ENCODE peak calls at places on chromosome 12, in seven cellular contexts. L is A673, Q is right atrium auricular region, G is HCT116, X is cardiac muscle cell, D is ovary, S is astrocyte. O is an unnamed sample. For H3K9me3, the result is how much of the 10 kb centered on the place peaks cover.

GRCh38 chr12:27236498-27236897 is 7.6 kb upstream of the STK38L start:
- DNase-seq in L (no peak), Q (no peak), G (peak), X (no peak), D (no peak), S (no peak), O (no peak)

GRCh38 chr12:66538970-66539369 is 139.9 kb downstream of the GRIP1 start:
- DNase-seq in L (no peak), Q (no peak), G (no peak), X (no peak), D (no peak), S (peak), O (no peak)

GRCh38 chr12:22103418-22103817 is 57.4 kb downstream of the CMAS start:
- DNase-seq in L (no peak), Q (no peak), G (no peak), X (no peak), D (no peak), S (no peak), O (no peak)

GRCh38 chr12:96233941-96234461 is 39.8 kb downstream of the ELK3 start:
- DNase-seq in L (no peak), Q (peak), G (no peak), X (no peak), D (peak), S (peak), O (peak)

GRCh38 chr12:3097836-3098235 is 20.7 kb downstream of the TSPAN9 start:
- DNase-seq in L (no peak), Q (no peak), G (no peak), X (no peak), D (no peak), S (no peak), O (no peak)

GRCh38 chr12:56947633-56948535 is 9.5 kb downstream of the RDH16 start:
- DNase-seq in L (no peak), Q (no peak), G (peak), X (no peak), D (no peak), S (no peak), O (no peak)

GRCh38 chr12:64461634-64462414 is 9.9 kb downstream of the TBK1 start:
- DNase-seq in L (peak), Q (no peak), G (no peak), X (no peak), D (no peak), S (peak), O (no peak)

GRCh38 chr12:8035440-8036010 is 3.0 kb downstream of the FOXJ2 start:
- DNase-seq in L (no peak), Q (no peak), G (no peak), X (no peak), D (no peak), S (peak), O (no peak)

GRCh38 chr12:29681996-29682534 is 101.7 kb downstream of the TMTC1 start:
- DNase-seq in L (no peak), Q (no peak), G (no peak), X (no peak), D (no peak), S (peak), O (no peak)

GRCh38 chr12:46628176-46628575 is 197.6 kb downstream of the SLC38A4 start:
- DNase-seq in L (no peak), Q (no peak), G (no peak), X (no peak), D (no peak), S (no peak), O (no peak)

GRCh38 chr12:131897875-131898274 is 3.5 kb downstream of the ULK1 start:
- DNase-seq in L (no peak), Q (no peak), G (no peak), X (no peak), D (no peak), S (no peak), O (no peak)

GRCh38 chr12:79921786-79922185 is 13.1 kb downstream of the PPP1R12A start:
- DNase-seq in L (no peak), Q (no peak), G (no peak), X (no peak), D (no peak), S (no peak), O (no peak)

DNA sequence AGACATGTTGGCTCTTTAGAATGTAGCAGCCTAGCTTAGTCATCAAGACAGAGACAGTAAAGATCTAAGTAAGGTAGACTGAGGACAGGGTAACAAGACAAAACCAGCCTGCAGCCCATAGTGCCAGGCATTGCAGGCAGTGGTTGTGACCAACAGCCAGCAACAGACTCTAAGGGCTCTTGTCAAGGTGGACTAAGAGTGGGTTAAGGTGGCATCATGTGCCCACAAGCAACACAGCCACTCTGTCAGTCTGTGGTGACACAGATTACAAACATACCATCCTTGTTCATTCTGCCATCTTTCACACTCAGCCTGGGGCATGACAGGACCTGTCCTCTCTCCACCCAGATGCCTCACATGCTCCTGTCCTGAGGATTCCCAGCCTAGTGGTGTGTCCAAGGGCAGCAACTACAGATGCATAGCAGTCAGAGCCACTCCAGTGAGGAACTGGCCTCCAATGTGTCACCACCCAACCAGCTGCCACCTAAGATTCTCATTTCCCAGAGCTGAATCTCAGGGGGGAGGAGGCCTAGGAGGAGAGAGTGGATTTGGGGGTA is 28.3 kb downstream of the VDR start:
- DNase-seq in L (no peak), Q (no peak), G (no peak), X (no peak), D (no peak), S (no peak), O (no peak)
- TF ChIP-seq CTCF in L (no peak), Q (no peak), G (no peak), X (no peak), D (no peak), S (no peak), O (no peak)

DNA sequence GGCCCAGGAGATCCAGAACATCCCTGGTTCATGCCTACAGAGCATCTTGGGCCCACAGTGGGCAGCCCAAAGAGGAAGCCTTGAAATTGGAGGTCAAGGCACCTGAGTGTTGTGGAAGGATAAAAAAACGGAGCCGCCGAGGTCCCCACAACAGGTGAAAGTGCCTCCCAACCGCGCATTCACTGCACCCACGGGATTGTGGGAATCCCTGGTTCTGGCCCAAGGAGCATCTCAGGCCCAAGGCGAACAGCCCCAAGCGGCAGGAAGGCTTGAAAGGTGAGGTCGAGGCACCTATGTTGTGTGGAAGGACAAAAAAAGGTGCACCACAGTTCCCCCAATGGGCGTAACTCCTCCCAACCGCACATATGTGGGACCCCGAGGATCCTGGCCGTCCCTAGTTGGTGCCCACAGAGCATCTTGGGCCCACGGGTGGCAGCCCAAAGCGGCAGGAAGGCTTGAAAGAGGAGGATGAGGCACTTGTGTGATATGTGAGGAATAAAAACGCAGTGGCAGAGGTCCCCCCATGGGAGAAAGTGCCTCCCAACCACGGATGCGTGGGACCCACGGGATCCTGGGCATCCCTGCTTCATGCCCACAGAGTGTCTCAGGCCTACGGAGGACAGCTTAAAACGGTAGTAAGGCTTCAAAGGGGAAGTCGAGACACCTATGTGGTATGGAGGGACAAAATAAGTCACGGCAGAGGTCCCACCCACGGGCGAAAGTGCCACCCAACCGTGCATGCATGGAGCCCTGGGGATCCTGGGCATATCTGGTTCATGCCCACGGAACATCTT is 583.9 kb downstream of the ALG10 start:
- DNase-seq in L (no peak), Q (no peak), G (no peak), X (no peak), D (no peak), S (no peak), O (no peak)
- H3K9me3 ChIP-seq in L (under half), Q (under half), G (under half), X (under half), D (under half), S (under half), O (under half)

GRCh38 chr12:100926669-100927248 is 132.2 kb downstream of the ANO4 start:
- DNase-seq in L (peak), Q (no peak), G (peak), X (peak), D (no peak), S (peak), O (peak)
- TF ChIP-seq CTCF in L (peak), Q (no peak), G (peak), X (peak), D (no peak), S (peak), O (peak)

GRCh38 chr12:41819948-41820347 is 324.7 kb downstream of the GXYLT1 start:
- DNase-seq in L (peak), Q (no peak), G (no peak), X (no peak), D (no peak), S (no peak), O (no peak)
- H3K9me3 ChIP-seq in L (under half), Q (under half), G (under half), X (under half), D (under half), S (under half), O (under half)

GRCh38 chr12:104342147-104342546 is 38.6 kb downstream of the EID3 start:
- DNase-seq in L (no peak), Q (no peak), G (no peak), X (no peak), D (no peak), S (no peak), O (no peak)

GRCh38 chr12:104337030-104337558 is 33.6 kb downstream of the EID3 start:
- DNase-seq in L (no peak), Q (no peak), G (no peak), X (no peak), D (no peak), S (no peak), O (no peak)

GRCh38 chr12:104340917-104341611 is 37.5 kb downstream of the EID3 start:
- DNase-seq in L (no peak), Q (no peak), G (no peak), X (no peak), D (no peak), S (no peak), O (no peak)

GRCh38 chr12:104340177-104340576 is 36.6 kb downstream of the EID3 start:
- DNase-seq in L (no peak), Q (no peak), G (no peak), X (no peak), D (no peak), S (peak), O (no peak)

DNA sequence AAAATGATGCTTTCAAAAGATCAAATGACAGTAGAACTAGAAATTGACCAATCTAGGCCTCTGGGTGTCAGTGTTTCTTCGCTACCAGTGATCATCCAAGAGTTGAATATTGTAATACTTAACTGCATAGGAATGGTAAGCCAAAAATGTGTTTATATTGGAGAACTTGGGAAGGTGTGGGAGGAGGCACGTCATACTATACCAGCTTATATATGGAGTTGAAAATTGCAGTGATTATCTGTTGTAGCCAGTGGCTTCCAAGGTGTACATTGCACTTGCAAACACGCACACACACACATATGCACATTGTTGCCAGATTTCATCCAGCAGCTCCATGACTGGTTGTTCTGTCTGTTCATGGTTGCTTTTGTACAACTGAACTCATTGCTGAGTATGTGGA is 36.1 kb downstream of the EID3 start:
- DNase-seq in L (no peak), Q (no peak), G (no peak), X (no peak), D (no peak), S (peak), O (no peak)
- TF ChIP-seq CTCF in L (peak), Q (no peak), G (no peak), X (no peak), D (no peak), S (peak), O (no peak)

DNA sequence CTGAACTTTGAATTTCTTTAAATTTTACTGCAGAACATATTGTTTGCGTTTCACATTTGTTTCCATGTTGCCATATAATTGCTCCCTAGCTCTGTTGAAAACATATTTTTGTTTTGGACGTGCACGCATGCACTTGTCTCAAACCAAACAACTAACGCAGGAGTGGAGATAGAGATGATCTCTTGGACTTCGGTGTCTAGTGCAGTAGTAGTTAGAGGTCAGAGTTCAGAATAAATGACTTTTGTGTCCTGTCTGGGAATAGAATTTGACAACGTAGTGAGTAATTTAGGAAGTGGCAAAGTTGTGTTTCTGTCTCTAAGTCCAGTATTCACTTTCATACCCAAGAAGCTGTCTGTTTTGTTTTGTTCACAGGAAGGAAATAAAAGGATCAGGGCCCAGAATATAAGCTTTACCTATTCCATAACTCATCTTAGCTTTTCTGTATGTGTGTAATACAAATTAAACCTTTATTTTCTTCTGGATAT is 173.8 kb downstream of the AEBP2 start:
- DNase-seq in L (no peak), Q (no peak), G (no peak), X (no peak), D (no peak), S (no peak), O (no peak)
- H3K9me3 ChIP-seq in L (under half), Q (under half), G (under half), X (under half), D (under half), S (under half), O (under half)

GRCh38 chr12:55443776-55444175 is at the start of gene OR6C2:
- DNase-seq in L (no peak), Q (no peak), G (no peak), X (no peak), D (no peak), S (no peak), O (no peak)

GRCh38 chr12:55446334-55446733 is 2.5 kb downstream of the OR6C2 start:
- DNase-seq in L (no peak), Q (no peak), G (no peak), X (peak), D (no peak), S (no peak), O (no peak)
- TF ChIP-seq CTCF in L (no peak), Q (peak), G (no peak), X (no peak), D (no peak), S (no peak), O (no peak)

O was measured in WERI-Rb-1.